ENCODE peak calls at places on chromosomes 13 and 19, in seven cellular contexts. G is thoracic aorta, F is HFF-Myc, M is iPS-NIHi11, X is amniotic stem cell, D is HuH-7.5, L is GM04503. H is an unnamed sample.

GRCh38 chr13:107587681-107588080 is 627.7 kb downstream of the LIG4 start:
- DNase-seq in G (no peak), F (no peak), M (no peak), X (no peak), D (no peak), L (no peak), H (no peak)

GRCh38 chr19:46728693-46729339 is 11.9 kb upstream of the PRKD2 start:
- DNase-seq in G (no peak), F (no peak), M (peak; percentile 98), X (peak; percentile 32), D (peak; percentile 97), L (no peak), H (peak; percentile 49)

GRCh38 chr13:43221611-43222010 is 198.2 kb downstream of the DNAJC15 start:
- DNase-seq in G (no peak), F (no peak), M (no peak), X (no peak), D (no peak), L (no peak), H (no peak)

GRCh38 chr19:36106991-36107390 is 4.0 kb upstream of the OVOL3 start:
- DNase-seq in G (no peak), F (no peak), M (no peak), X (no peak), D (no peak), L (no peak), H (no peak)

GRCh38 chr13:92461402-92461801 is 765.2 kb upstream of the GPC6 start:
- DNase-seq in G (no peak), F (no peak), M (no peak), X (no peak), D (no peak), L (no peak), H (no peak)

GRCh38 chr13:80047406-80047805 is 293.5 kb downstream of the SPRY2 start:
- DNase-seq in G (no peak), F (no peak), M (no peak), X (no peak), D (no peak), L (no peak), H (no peak)

GRCh38 chr19:612941-613340 is 20.4 kb downstream of the POLRMT start:
- DNase-seq in G (no peak), F (no peak), M (no peak), X (no peak), D (no peak), L (no peak), H (no peak)

GRCh38 chr19:3249408-3249807 is 24.9 kb downstream of the CELF5 start:
- DNase-seq in G (no peak), F (no peak), M (peak; percentile 72), X (no peak), D (no peak), L (no peak), H (peak; percentile 56)

GRCh38 chr19:3383121-3383722 is 16.8 kb downstream of the NFIC start:
- DNase-seq in G (no peak), F (no peak), M (no peak), X (no peak), D (no peak), L (no peak), H (no peak)

GRCh38 chr19:2923510-2923909 is 21.3 kb downstream of the ZNF77 start:
- DNase-seq in G (no peak), F (peak; percentile 70), M (no peak), X (no peak), D (no peak), L (peak; percentile 86), H (no peak)

GRCh38 chr19:35262101-35262761 is 6.5 kb upstream of the USF2 start:
- DNase-seq in G (no peak), F (no peak), M (peak; percentile 11), X (no peak), D (no peak), L (no peak), H (no peak)

GRCh38 chr13:107466326-107466725 is 749.0 kb downstream of the LIG4 start:
- DNase-seq in G (no peak), F (no peak), M (no peak), X (no peak), D (no peak), L (no peak), H (no peak)

GRCh38 chr19:11596156-11596555 is 1.1 kb upstream of the ZNF627 start:
- DNase-seq in G (no peak), F (no peak), M (no peak), X (no peak), D (no peak), L (no peak), H (no peak)

GRCh38 chr19:23075031-23075733 is 41.6 kb upstream of the ZNF730 start:
- DNase-seq in G (no peak), F (peak; percentile 26), M (peak; percentile 85), X (no peak), D (peak; percentile 43), L (peak; percentile 9), H (no peak)

GRCh38 chr13:27712421-27712820 is 79.9 kb upstream of the GSX1 start:
- DNase-seq in G (no peak), F (no peak), M (no peak), X (no peak), D (no peak), L (no peak), H (no peak)

GRCh38 chr13:97004096-97004876 is 10.0 kb upstream of the OXGR1 start:
- DNase-seq in G (no peak), F (no peak), M (no peak), X (no peak), D (no peak), L (no peak), H (peak; percentile 87)

GRCh38 chr13:77732287-77732686 is 34.8 kb downstream of the SLAIN1 start:
- DNase-seq in G (no peak), F (no peak), M (no peak), X (no peak), D (no peak), L (no peak), H (no peak)

GRCh38 chr13:50227356-50227755 is 212.1 kb downstream of the KCNRG start:
- DNase-seq in G (no peak), F (no peak), M (no peak), X (no peak), D (no peak), L (no peak), H (no peak)

GRCh38 chr13:60175571-60175970 is 11.8 kb upstream of the DIAPH3 start:
- DNase-seq in G (no peak), F (no peak), M (no peak), X (no peak), D (no peak), L (no peak), H (no peak)

GRCh38 chr19:19170053-19170945 is at the start of gene MEF2B:
- DNase-seq in G (no peak), F (no peak), M (peak; percentile 99), X (no peak), D (peak; percentile 99), L (no peak), H (peak; percentile 87)

GRCh38 chr13:31236211-31236786 is 36.5 kb downstream of the B3GLCT start:
- DNase-seq in G (no peak), F (no peak), M (peak; percentile 46), X (no peak), D (no peak), L (peak; percentile 14), H (peak; percentile 57)